ENCODE peak calls at places on chromosomes 6 and 20, in eight cellular contexts. C is H1, O is left ventricle myocardium inferior, L is fibroblast of villous mesenchyme, T is neural crest cell, D is BE2C, H is D721Med, B is endothelial cell. P is an unnamed sample.

GRCh38 chr20:44404204-44405181 is 49.0 kb downstream of the HNF4A start:
- DNase-seq in C (no peak), O (no peak), L (no peak), T (no peak), D (no peak), H (no peak), B (no peak), P (no peak)

GRCh38 chr6:16064687-16065086 is 64.2 kb upstream of the MYLIP start:
- DNase-seq in C (peak; percentile 48), O (no peak), L (no peak), T (no peak), D (no peak), H (no peak), B (peak; percentile 4), P (no peak)

GRCh38 chr6:90156861-90157260 is 139.8 kb downstream of the BACH2 start:
- DNase-seq in C (no peak), O (no peak), L (no peak), T (no peak), D (no peak), H (no peak), B (no peak), P (no peak)

GRCh38 chr6:64459411-64459810 is 823.8 kb downstream of the PHF3 start:
- DNase-seq in C (no peak), O (no peak), L (no peak), T (no peak), D (no peak), H (no peak), B (no peak), P (no peak)

GRCh38 chr6:108755257-108756240 is 92.7 kb upstream of the ARMC2 start:
- DNase-seq in C (no peak), O (no peak), L (no peak), T (no peak), D (no peak), H (no peak), B (no peak), P (peak; percentile 28)

GRCh38 chr20:62924567-62925419 is 1.5 kb downstream of the DIDO1 start:
- DNase-seq in C (no peak), O (no peak), L (peak; percentile 65), T (no peak), D (no peak), H (no peak), B (no peak), P (peak; percentile 56)

GRCh38 chr6:109455161-109455501 is 441 bp downstream of the MICAL1 start:
- DNase-seq in C (no peak), O (no peak), L (no peak), T (peak; percentile 46), D (peak; percentile 33), H (no peak), B (peak; percentile 33), P (no peak)

GRCh38 chr6:45378324-45378926 is 691 bp upstream of the SUPT3H start:
- DNase-seq in C (no peak), O (peak; percentile 45), L (peak; percentile 72), T (no peak), D (no peak), H (no peak), B (no peak), P (peak; percentile 58)

GRCh38 chr6:209432-210103 is 82.7 kb upstream of the DUSP22 start:
- DNase-seq in C (no peak), O (no peak), L (no peak), T (no peak), D (no peak), H (no peak), B (no peak), P (no peak)

GRCh38 chr6:27748662-27749061 is 163.5 kb downstream of the OR2B2 start:
- DNase-seq in C (no peak), O (no peak), L (no peak), T (no peak), D (no peak), H (no peak), B (no peak), P (no peak)

GRCh38 chr20:44734938-44735337 is 10.7 kb upstream of the KCNK15 start:
- DNase-seq in C (no peak), O (no peak), L (peak; percentile 75), T (no peak), D (no peak), H (no peak), B (peak; percentile 32), P (peak; percentile 53)

GRCh38 chr6:33828452-33828763 is 24.6 kb upstream of the MLN start:
- DNase-seq in C (no peak), O (no peak), L (no peak), T (no peak), D (no peak), H (no peak), B (no peak), P (no peak)

GRCh38 chr20:6045566-6045965 is 8.3 kb downstream of the LRRN4 start:
- DNase-seq in C (no peak), O (no peak), L (no peak), T (no peak), D (no peak), H (no peak), B (no peak), P (peak; percentile 60)

GRCh38 chr6:28446818-28447511 is 3.7 kb upstream of the ZSCAN23 start:
- DNase-seq in C (peak; percentile 69), O (no peak), L (no peak), T (peak; percentile 35), D (peak; percentile 42), H (no peak), B (peak; percentile 19), P (peak; percentile 18)

GRCh38 chr6:131997450-131998153 is 46.4 kb upstream of the CCN2 start:
- DNase-seq in C (no peak), O (no peak), L (peak; percentile 40), T (no peak), D (no peak), H (no peak), B (no peak), P (peak; percentile 42)

GRCh38 chr6:18528084-18528743 is 141.1 kb downstream of the RNF144B start:
- DNase-seq in C (no peak), O (no peak), L (peak; percentile 6), T (no peak), D (no peak), H (no peak), B (no peak), P (peak; percentile 41)

GRCh38 chr6:45116714-45117410 is 211.3 kb upstream of the RUNX2 start:
- DNase-seq in C (no peak), O (no peak), L (peak; percentile 94), T (no peak), D (no peak), H (no peak), B (no peak), P (peak; percentile 90)

GRCh38 chr6:101302593-101302992 is 90.9 kb upstream of the GRIK2 start:
- DNase-seq in C (no peak), O (no peak), L (no peak), T (no peak), D (no peak), H (no peak), B (no peak), P (no peak)

GRCh38 chr6:33692760-33693158 is 18.7 kb downstream of the UQCC2 start:
- DNase-seq in C (no peak), O (no peak), L (no peak), T (no peak), D (no peak), H (no peak), B (no peak), P (no peak)

GRCh38 chr6:18395851-18396187 is 8.7 kb downstream of the RNF144B start:
- DNase-seq in C (no peak), O (no peak), L (no peak), T (no peak), D (no peak), H (no peak), B (no peak), P (peak; percentile 48)

GRCh38 chr6:53986165-53986720 is 125.0 kb upstream of the MLIP start:
- DNase-seq in C (no peak), O (peak; percentile 19), L (peak; percentile 72), T (peak; percentile 15), D (peak; percentile 6), H (no peak), B (peak; percentile 52), P (peak; percentile 91)
- TF ChIP-seq CTCF in C (no peak), O (peak; percentile 83), L (peak; percentile 87), T (peak; percentile 89), D (peak; percentile 44), H (peak; percentile 89), B (peak; percentile 54), P (peak; percentile 95)

GRCh38 chr6:157162756-157163433 is 160.4 kb downstream of the TMEM242 start:
- DNase-seq in C (no peak), O (no peak), L (no peak), T (peak; percentile 25), D (no peak), H (no peak), B (no peak), P (no peak)
- TF ChIP-seq CTCF in C (no peak), O (no peak), L (no peak), T (no peak), D (no peak), H (no peak), B (no peak), P (no peak)

GRCh38 chr6:157034433-157035230 is 257.5 kb downstream of the ARID1B start:
- DNase-seq in C (no peak), O (no peak), L (peak; percentile 72), T (no peak), D (no peak), H (no peak), B (no peak), P (peak; percentile 83)
- TF ChIP-seq CTCF in C (no peak), O (peak; percentile 70), L (peak; percentile 73), T (peak; percentile 78), D (peak; percentile 76), H (peak; percentile 58), B (peak; percentile 76), P (peak; percentile 72)

GRCh38 chr20:46123482-46124245 is 5.5 kb downstream of the CD40 start:
- DNase-seq in C (no peak), O (no peak), L (no peak), T (no peak), D (no peak), H (no peak), B (no peak), P (no peak)

GRCh38 chr20:46127396-46128010 is 9.4 kb downstream of the CD40 start:
- DNase-seq in C (no peak), O (no peak), L (no peak), T (no peak), D (no peak), H (no peak), B (no peak), P (no peak)

GRCh38 chr20:46129955-46130481 is 11.9 kb downstream of the CD40 start:
- DNase-seq in C (no peak), O (no peak), L (no peak), T (no peak), D (no peak), H (no peak), B (no peak), P (no peak)

GRCh38 chr20:46128310-46129151 is 10.4 kb downstream of the CD40 start:
- DNase-seq in C (peak; percentile 78), O (no peak), L (no peak), T (peak; percentile 61), D (peak; percentile 78), H (peak; percentile 86), B (peak; percentile 63), P (peak; percentile 25)

DNA sequence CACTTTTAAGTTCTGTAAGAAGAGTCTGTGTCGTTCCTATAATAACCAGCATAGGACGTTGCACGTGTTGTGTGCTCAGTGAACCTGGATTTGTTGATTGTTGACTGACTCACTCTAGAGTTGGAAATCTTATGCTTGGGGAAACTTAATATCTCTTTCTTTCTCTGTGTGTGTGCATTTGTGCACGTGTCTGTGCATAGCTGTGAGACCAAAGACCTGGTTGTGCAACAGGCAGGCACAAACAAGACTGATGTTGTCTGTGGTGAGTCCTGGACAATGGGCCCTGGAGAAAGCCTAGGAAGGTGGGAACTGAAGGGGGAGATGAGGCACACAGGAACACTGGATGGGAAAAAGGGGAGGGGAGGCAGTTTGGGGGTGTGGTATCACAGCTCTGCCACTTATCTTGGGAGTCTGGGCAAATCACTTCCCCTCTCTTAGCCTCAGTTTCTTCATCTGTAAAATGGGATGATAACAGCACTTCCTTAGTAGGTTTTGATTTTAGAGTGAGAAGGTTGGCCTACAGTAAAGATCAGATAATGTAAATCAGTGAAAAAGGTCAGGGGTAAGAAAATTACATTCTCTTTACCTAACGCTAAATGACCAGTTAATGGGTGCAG is 8.4 kb downstream of the CD40 start:
- DNase-seq in C (no peak), O (no peak), L (no peak), T (no peak), D (no peak), H (no peak), B (no peak), P (no peak)
- TF ChIP-seq CTCF in C (no peak), O (no peak), L (no peak), T (no peak), D (no peak), H (no peak), B (no peak), P (no peak)